ENCODE peak calls at places on chromosomes 13 and 19, in four cellular contexts. E, L, X and R are unnamed samples. For H3K4me1, the result is how much of the 10 kb centered on the place peaks cover.

GRCh38 chr19:13118424-13119193 is 545 bp downstream of the NACC1 start:
- DNase-seq in E (peak), L (peak), X (no peak), R (no peak)

GRCh38 chr19:29645911-29646310 is 19.4 kb upstream of the PLEKHF1 start:
- DNase-seq in E (no peak), L (no peak), X (no peak), R (no peak)

GRCh38 chr19:558770-559439 is 13.5 kb upstream of the BSG start:
- DNase-seq in E (no peak), L (no peak), X (peak), R (no peak)

GRCh38 chr13:75643693-75644092 is 7.6 kb downstream of the LMO7 start:
- DNase-seq in E (no peak), L (no peak), X (no peak), R (no peak)

GRCh38 chr13:24307211-24308067 is 1.9 kb upstream of the C1QTNF9 start:
- DNase-seq in E (no peak), L (no peak), X (no peak), R (no peak)

GRCh38 chr19:10899171-10899653 is 27.9 kb downstream of the CARM1 start:
- DNase-seq in E (no peak), L (no peak), X (peak), R (no peak)

GRCh38 chr13:35309711-35310110 is 166.8 kb downstream of the MAB21L1 start:
- DNase-seq in E (no peak), L (no peak), X (no peak), R (no peak)

GRCh38 chr13:39910041-39910440 is 254.6 kb downstream of the COG6 start:
- DNase-seq in E (no peak), L (no peak), X (no peak), R (no peak)

GRCh38 chr13:96621634-96622033 is 372.6 kb downstream of the OXGR1 start:
- DNase-seq in E (no peak), L (no peak), X (no peak), R (no peak)

GRCh38 chr13:36710396-36710795 is 36.6 kb downstream of the SERTM1 start:
- DNase-seq in E (no peak), L (no peak), X (no peak), R (no peak)

GRCh38 chr19:47694466-47695273 is 18.6 kb upstream of the EHD2 start:
- DNase-seq in E (no peak), L (no peak), X (no peak), R (no peak)

GRCh38 chr19:49534632-49535385 is 7.0 kb downstream of the RCN3 start:
- DNase-seq in E (no peak), L (no peak), X (no peak), R (no peak)

GRCh38 chr19:46624958-46625661 is at the start of gene PTGIR:
- DNase-seq in E (no peak), L (peak), X (no peak), R (no peak)

GRCh38 chr19:40393894-40394815 is 4.2 kb upstream of the HIPK4 start:
- DNase-seq in E (no peak), L (no peak), X (no peak), R (no peak)

GRCh38 chr19:15437355-15438123 is 12.2 kb downstream of the WIZ start:
- DNase-seq in E (no peak), L (no peak), X (no peak), R (no peak)

GRCh38 chr19:33804021-33804799 is 7.5 kb downstream of the KCTD15 start:
- DNase-seq in E (no peak), L (no peak), X (peak), R (no peak)

GRCh38 chr19:33754361-33754760 is 42.3 kb upstream of the KCTD15 start:
- DNase-seq in E (no peak), L (no peak), X (no peak), R (no peak)

GRCh38 chr19:1521636-1522035 is 2.2 kb upstream of the PLK5 start:
- DNase-seq in E (no peak), L (no peak), X (no peak), R (no peak)

GRCh38 chr13:110228936-110229904 is 77.7 kb downstream of the COL4A1 start:
- DNase-seq in E (no peak), L (no peak), X (no peak), R (no peak)

GRCh38 chr19:51094696-51095279 is 12.1 kb upstream of the KLK14 start:
- DNase-seq in E (peak), L (peak), X (no peak), R (no peak)

GRCh38 chr19:51157265-51157664 is 15.2 kb downstream of the SIGLEC7 start:
- DNase-seq in E (no peak), L (no peak), X (no peak), R (no peak)

GRCh38 chr13:83716121-83716520 is 166.2 kb downstream of the SLITRK1 start:
- DNase-seq in E (no peak), L (no peak), X (no peak), R (no peak)

GRCh38 chr13:100544866-100545683 is 43.5 kb downstream of the GGACT start:
- DNase-seq in E (peak), L (no peak), X (peak), R (no peak)

GRCh38 chr19:40178756-40179155 is 12.5 kb upstream of the MAP3K10 start:
- DNase-seq in E (no peak), L (no peak), X (no peak), R (no peak)

GRCh38 chr19:43354305-43354627 is 780 bp downstream of the CD177 start:
- DNase-seq in E (peak), L (no peak), X (no peak), R (peak)

GRCh38 chr13:99386911-99387788 is 80.0 kb upstream of the GPR183 start:
- DNase-seq in E (peak), L (peak), X (no peak), R (peak)

GRCh38 chr13:57918913-57919312 is 287.4 kb downstream of the PCDH17 start:
- DNase-seq in E (no peak), L (no peak), X (no peak), R (no peak)

GRCh38 chr13:99992376-99992775 is 10.8 kb downstream of the ZIC2 start:
- DNase-seq in E (no peak), L (no peak), X (no peak), R (no peak)

GRCh38 chr13:106089251-106089940 is 446.1 kb downstream of the EFNB2 start:
- DNase-seq in E (no peak), L (no peak), X (no peak), R (no peak)

GRCh38 chr19:5628919-5629481 is 6.1 kb downstream of the SAFB start:
- DNase-seq in E (no peak), L (no peak), X (no peak), R (no peak)

GRCh38 chr19:5632241-5632612 is 9.3 kb downstream of the SAFB start:
- DNase-seq in E (no peak), L (no peak), X (no peak), R (no peak)

GRCh38 chr19:5632657-5633056 is 9.8 kb downstream of the SAFB start:
- DNase-seq in E (no peak), L (no peak), X (no peak), R (no peak)

GRCh38 chr19:5628470-5628869 is 5.6 kb downstream of the SAFB start:
- DNase-seq in E (no peak), L (peak), X (no peak), R (no peak)

GRCh38 chr19:5631511-5632240 is 8.8 kb downstream of the SAFB start:
- DNase-seq in E (no peak), L (no peak), X (no peak), R (no peak)
- H3K4me1 ChIP-seq in E (under half), L (half or more), X (under half), R (under half)

GRCh38 chr19:4594199-4594598 is 34.7 kb upstream of the SEMA6B start:
- DNase-seq in E (no peak), L (no peak), X (no peak), R (no peak)

GRCh38 chr19:4590559-4590958 is 31.1 kb upstream of the SEMA6B start:
- DNase-seq in E (no peak), L (no peak), X (no peak), R (no peak)

GRCh38 chr19:4592445-4592844 is 33.0 kb upstream of the SEMA6B start:
- DNase-seq in E (no peak), L (no peak), X (no peak), R (no peak)

GRCh38 chr19:4589579-4590410 is 30.3 kb upstream of the SEMA6B start:
- DNase-seq in E (peak), L (peak), X (no peak), R (no peak)

GRCh38 chr19:4591296-4591695 is 31.8 kb upstream of the SEMA6B start:
- DNase-seq in E (no peak), L (no peak), X (no peak), R (no peak)
- H3K4me3 ChIP-seq in E (no peak), L (no peak), X (no peak), R (no peak)

GRCh38 chr19:38690146-38690545 is 42.7 kb downstream of the ACTN4 start:
- DNase-seq in E (no peak), L (no peak), X (no peak), R (no peak)
- H3K4me1 ChIP-seq in E (under half), L (half or more), X (under half), R (under half)

GRCh38 chr19:8814176-8814575 is 17.9 kb downstream of the ZNF558 start:
- DNase-seq in E (no peak), L (no peak), X (no peak), R (no peak)
- H3K4me3 ChIP-seq in E (no peak), L (no peak), X (no peak), R (no peak)

GRCh38 chr19:27676334-27676733 is 1536.6 kb downstream of the UQCRFS1 start:
- DNase-seq in E (no peak), L (no peak), X (no peak), R (no peak)
- H3K4me1 ChIP-seq in E (under half), L (under half), X (under half), R (under half)